ENCODE peak calls at places on chromosomes 3 and 15, in seven cellular contexts. E is IMR-90, H is GM12878, I is H1, J is SK-N-SH, W is HepG2, N is K562. M is an unnamed sample.

GRCh38 chr3:47057212-47057671 is 77.8 kb downstream of the NBEAL2 start:
- DNase-seq in I (no peak), W (no peak), N (no peak), J (no peak), E (peak; percentile 31), H (no peak), M (no peak)

GRCh38 chr3:12158387-12159226 is at the start of gene TIMP4:
- DNase-seq in I (peak; percentile 69), N (no peak), W (peak; percentile 46), H (no peak), J (no peak), E (peak; percentile 28), M (peak; percentile 80)

GRCh38 chr3:161049683-161050248 is 55.4 kb downstream of the B3GALNT1 start:
- DNase-seq in I (no peak), N (no peak), W (no peak), J (no peak), E (no peak), H (no peak), M (no peak)

GRCh38 chr15:37261685-37262084 is 161.3 kb upstream of the MEIS2 start:
- DNase-seq in N (no peak), J (no peak), W (no peak), E (no peak), I (no peak), H (no peak), M (no peak)

GRCh38 chr3:39287216-39287858 is 7.5 kb upstream of the CX3CR1 start:
- DNase-seq in J (no peak), W (no peak), I (no peak), E (no peak), H (no peak), N (peak; percentile 63), M (no peak)

GRCh38 chr3:44511238-44511567 is 33.7 kb upstream of the ZNF445 start:
- DNase-seq in E (no peak), I (no peak), J (peak; percentile 32), N (peak; percentile 24), H (no peak), W (peak; percentile 46), M (no peak)

GRCh38 chr3:49906004-49906860 is 2.6 kb upstream of the MST1R start:
- DNase-seq in N (peak; percentile 86), E (peak; percentile 46), W (peak; percentile 33), J (peak; percentile 87), H (no peak), I (peak; percentile 77), M (peak; percentile 82)

GRCh38 chr15:63195257-63196023 is 6.0 kb downstream of the RAB8B start:
- DNase-seq in N (peak; percentile 46), J (no peak), W (no peak), I (no peak), H (no peak), E (no peak), M (no peak)

GRCh38 chr3:102178817-102179216 is 256.0 kb upstream of the ZPLD1 start:
- DNase-seq in N (no peak), H (no peak), I (no peak), E (no peak), J (no peak), W (no peak), M (no peak)

GRCh38 chr3:124520970-124521369 is 209.3 kb upstream of the UMPS start:
- DNase-seq in I (no peak), H (no peak), E (peak; percentile 8), N (no peak), J (no peak), W (peak; percentile 79), M (peak; percentile 30)

GRCh38 chr3:127107002-127107401 is 85.9 kb upstream of the PRR23E start:
- DNase-seq in I (no peak), H (no peak), E (no peak), N (no peak), J (no peak), W (no peak), M (no peak)

GRCh38 chr3:29324180-29324651 is 43.3 kb downstream of the RBMS3 start:
- DNase-seq in J (no peak), N (no peak), E (peak; percentile 67), H (peak; percentile 84), I (no peak), W (no peak), M (peak; percentile 18)

GRCh38 chr3:120420360-120420759 is 30.4 kb downstream of the FSTL1 start:
- DNase-seq in W (no peak), N (no peak), E (no peak), H (no peak), I (no peak), J (no peak), M (no peak)

GRCh38 chr3:38655708-38656300 is 6.3 kb upstream of the SCN5A start:
- DNase-seq in W (peak; percentile 52), E (peak; percentile 51), N (peak; percentile 66), I (no peak), J (peak; percentile 67), H (no peak), M (peak; percentile 64)

GRCh38 chr15:63600001-63600645 is 2.9 kb downstream of the FBXL22 start:
- DNase-seq in J (no peak), N (no peak), W (no peak), H (no peak), E (no peak), I (peak; percentile 80), M (peak; percentile 56)

GRCh38 chr3:57923101-57923500 is 85.1 kb upstream of the FLNB start:
- DNase-seq in W (no peak), N (no peak), I (no peak), J (no peak), E (no peak), H (no peak), M (no peak)

GRCh38 chr3:57917611-57918010 is 90.6 kb upstream of the FLNB start:
- DNase-seq in E (no peak), W (no peak), J (no peak), I (no peak), H (no peak), N (no peak), M (no peak)

GRCh38 chr3:57918123-57918837 is 89.9 kb upstream of the FLNB start:
- DNase-seq in H (no peak), W (no peak), I (no peak), E (peak; percentile 87), J (no peak), N (no peak), M (no peak)

DNA sequence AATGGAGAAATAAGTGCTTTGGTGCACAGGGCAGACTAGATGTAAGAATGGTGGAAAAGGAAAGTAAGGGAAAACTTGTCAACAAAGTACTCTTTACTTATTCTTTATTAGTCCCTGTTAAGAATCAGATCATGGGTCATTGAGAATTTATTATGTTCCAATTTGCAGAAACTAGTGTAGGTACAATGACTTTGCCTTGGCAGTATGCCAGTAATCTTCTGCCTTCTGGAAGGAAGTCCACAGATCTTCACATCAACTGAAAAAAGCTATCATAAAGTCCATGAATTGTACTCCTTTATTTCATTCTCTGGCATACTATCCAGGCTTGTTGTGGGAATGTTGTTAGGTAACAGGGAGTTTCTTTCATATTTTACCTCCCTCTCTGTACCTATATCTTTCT is 88.2 kb upstream of the FLNB start:
- DNase-seq in H (no peak), I (no peak), N (peak; percentile 15), J (no peak), E (no peak), W (no peak), M (no peak)
- TF ChIP-seq RFX5 in H (no peak), I (no peak), N (no peak), J (no peak), E (no peak), W (no peak), M (no peak)

GRCh38 chr3:194089357-194090177 is 46.4 kb upstream of the HES1 start:
- DNase-seq in H (no peak), N (peak; percentile 94), E (peak; percentile 97), I (no peak), W (peak; percentile 71), J (no peak), M (peak; percentile 94)
- TF ChIP-seq RFX5 in H (no peak), N (no peak), E (no peak), I (no peak), W (no peak), J (no peak), M (no peak)

DNA sequence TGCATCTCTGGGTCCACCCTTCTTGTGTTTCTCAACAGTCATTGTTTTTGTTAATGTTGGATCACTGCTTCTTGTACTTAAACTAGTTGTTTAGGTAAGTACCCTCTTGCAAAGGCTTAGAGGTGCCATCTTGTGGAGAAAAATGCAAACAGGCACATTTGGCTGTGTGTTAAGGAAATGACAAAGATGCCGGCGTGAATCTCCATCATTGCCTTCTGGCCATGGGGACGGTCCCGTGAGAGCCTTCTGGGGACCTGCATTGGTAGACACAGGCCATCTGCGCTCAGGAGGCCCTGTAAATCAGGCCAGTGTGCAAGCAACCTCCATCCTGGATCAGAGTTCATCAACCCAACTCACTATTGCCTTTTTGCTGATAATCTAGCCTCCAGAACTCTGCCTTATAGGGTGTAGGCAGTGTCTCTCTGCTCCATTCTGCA is 158.6 kb upstream of the NR2E3 start:
- DNase-seq in J (no peak), W (peak; percentile 57), H (peak; percentile 12), N (peak; percentile 30), I (peak; percentile 53), E (peak; percentile 86), M (peak; percentile 86)
- TF ChIP-seq RFX5 in J (no peak), W (no peak), H (no peak), N (no peak), I (no peak), E (no peak), M (no peak)

DNA sequence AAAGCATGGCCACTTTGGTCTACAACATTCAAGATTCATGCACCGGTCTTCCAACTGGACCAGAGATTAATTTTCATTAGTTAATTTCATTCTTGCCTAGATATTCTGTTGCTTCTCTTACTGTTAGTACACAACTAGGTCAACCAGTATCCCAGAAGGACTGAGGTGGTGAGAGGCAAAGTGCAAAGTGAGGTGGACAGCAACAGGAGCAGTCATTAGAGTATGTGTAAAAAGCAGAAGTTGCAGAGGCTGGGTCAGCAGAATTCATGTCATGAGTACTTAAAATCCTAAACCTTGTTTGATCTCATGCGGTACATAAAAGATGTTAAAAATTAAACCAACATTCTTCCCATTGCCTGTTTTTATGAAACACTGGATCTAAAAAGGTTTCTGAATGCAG is 46.6 kb downstream of the PARP14 start:
- DNase-seq in H (no peak), E (no peak), N (no peak), I (no peak), W (no peak), J (no peak), M (no peak)
- TF ChIP-seq RFX5 in H (no peak), E (no peak), N (no peak), I (no peak), W (no peak), J (no peak), M (no peak)

GRCh38 chr3:113736548-113737089 is 9.4 kb downstream of the NAA50 start:
- DNase-seq in E (peak; percentile 73), N (peak; percentile 54), J (peak; percentile 52), W (peak; percentile 60), H (peak; percentile 44), I (no peak), M (peak; percentile 25)
- TF ChIP-seq RFX5 in E (no peak), N (no peak), J (no peak), W (no peak), H (no peak), I (no peak), M (no peak)

GRCh38 chr3:197216914-197217313 is 81.5 kb downstream of the DLG1 start:
- DNase-seq in I (no peak), H (no peak), N (no peak), E (peak; percentile 54), W (no peak), J (no peak), M (no peak)
- TF ChIP-seq RFX5 in I (no peak), H (no peak), N (no peak), E (no peak), W (no peak), J (no peak), M (no peak)

M was measured in A549.